ENCODE peak calls at places on chromosome X, in six cellular contexts. One of them, this sample, is unnamed. For H3K4me1, the result is how much of the 10 kb centered on the place peaks cover.

GRCh38 chrX:129717902-129718301 is 20.9 kb upstream of the XPNPEP2 start:
- DNase-seq in IMR-90: peak
- DNase-seq in heart left ventricle: no peak
- DNase-seq in naive thymus-derived CD4-positive, alpha-beta T cell: no peak
- DNase-seq in aorta: peak
- DNase-seq in left lung: no peak
- DNase-seq in this sample: no peak

GRCh38 chrX:10797493-10797892 is 177.1 kb upstream of the MID1 start:
- DNase-seq in IMR-90: peak
- DNase-seq in naive thymus-derived CD4-positive, alpha-beta T cell: no peak
- DNase-seq in aorta: no peak
- DNase-seq in left lung: no peak
- DNase-seq in heart left ventricle: no peak
- DNase-seq in this sample: no peak

GRCh38 chrX:138874271-138874670 is 162.8 kb upstream of the FGF13 start:
- DNase-seq in IMR-90: no peak
- DNase-seq in aorta: no peak
- DNase-seq in naive thymus-derived CD4-positive, alpha-beta T cell: no peak
- DNase-seq in heart left ventricle: no peak
- DNase-seq in left lung: no peak
- DNase-seq in this sample: no peak

GRCh38 chrX:131633285-131633917 is 89.5 kb downstream of the OR13H1 start:
- DNase-seq in naive thymus-derived CD4-positive, alpha-beta T cell: peak
- DNase-seq in heart left ventricle: no peak
- DNase-seq in aorta: no peak
- DNase-seq in IMR-90: peak
- DNase-seq in left lung: no peak
- DNase-seq in this sample: peak

GRCh38 chrX:128078545-128078944 is 26.3 kb upstream of the ACTRT1 start:
- DNase-seq in IMR-90: no peak
- DNase-seq in left lung: no peak
- DNase-seq in naive thymus-derived CD4-positive, alpha-beta T cell: no peak
- DNase-seq in heart left ventricle: no peak
- DNase-seq in aorta: no peak
- DNase-seq in this sample: peak

GRCh38 chrX:103716967-103717366 is 6.3 kb downstream of the TMEM31 start:
- DNase-seq in aorta: no peak
- DNase-seq in IMR-90: peak
- DNase-seq in left lung: no peak
- DNase-seq in naive thymus-derived CD4-positive, alpha-beta T cell: no peak
- DNase-seq in heart left ventricle: no peak
- DNase-seq in this sample: no peak

GRCh38 chrX:1391370-1391706 is 575 bp downstream of the SLC25A6 start:
- DNase-seq in aorta: no peak
- DNase-seq in naive thymus-derived CD4-positive, alpha-beta T cell: no peak
- DNase-seq in heart left ventricle: peak
- DNase-seq in IMR-90: no peak
- DNase-seq in left lung: no peak
- DNase-seq in this sample: peak

GRCh38 chrX:55163171-55163570 is 57.0 kb upstream of the PAGE5 start:
- DNase-seq in naive thymus-derived CD4-positive, alpha-beta T cell: no peak
- DNase-seq in IMR-90: no peak
- DNase-seq in left lung: no peak
- DNase-seq in heart left ventricle: no peak
- DNase-seq in aorta: no peak
- DNase-seq in this sample: no peak

GRCh38 chrX:153640045-153640686 is 6.8 kb upstream of the DUSP9 start:
- DNase-seq in naive thymus-derived CD4-positive, alpha-beta T cell: no peak
- DNase-seq in heart left ventricle: no peak
- DNase-seq in IMR-90: no peak
- DNase-seq in left lung: no peak
- DNase-seq in aorta: no peak
- DNase-seq in this sample: no peak

GRCh38 chrX:16589211-16589610 is 60.7 kb upstream of the S100G start:
- DNase-seq in heart left ventricle: no peak
- DNase-seq in naive thymus-derived CD4-positive, alpha-beta T cell: no peak
- DNase-seq in aorta: no peak
- DNase-seq in IMR-90: peak
- DNase-seq in left lung: no peak
- DNase-seq in this sample: no peak

GRCh38 chrX:139776614-139777013 is 68.6 kb upstream of the MCF2 start:
- DNase-seq in heart left ventricle: no peak
- DNase-seq in aorta: no peak
- DNase-seq in left lung: no peak
- DNase-seq in IMR-90: no peak
- DNase-seq in naive thymus-derived CD4-positive, alpha-beta T cell: no peak
- DNase-seq in this sample: peak

GRCh38 chrX:120269379-120270035 is 18.9 kb downstream of the ZBTB33 start:
- DNase-seq in naive thymus-derived CD4-positive, alpha-beta T cell: peak
- DNase-seq in left lung: no peak
- DNase-seq in aorta: no peak
- DNase-seq in IMR-90: no peak
- DNase-seq in heart left ventricle: no peak
- DNase-seq in this sample: no peak

GRCh38 chrX:68677998-68678397 is 30.5 kb downstream of the STARD8 start:
- DNase-seq in left lung: no peak
- DNase-seq in aorta: no peak
- DNase-seq in heart left ventricle: no peak
- DNase-seq in naive thymus-derived CD4-positive, alpha-beta T cell: no peak
- DNase-seq in IMR-90: no peak
- DNase-seq in this sample: no peak

GRCh38 chrX:39073131-39073530 is 271.9 kb downstream of the MID1IP1 start:
- DNase-seq in naive thymus-derived CD4-positive, alpha-beta T cell: no peak
- DNase-seq in aorta: no peak
- DNase-seq in IMR-90: no peak
- DNase-seq in heart left ventricle: no peak
- DNase-seq in left lung: no peak
- DNase-seq in this sample: no peak

GRCh38 chrX:123814343-123814742 is 45.5 kb upstream of the XIAP start:
- DNase-seq in IMR-90: no peak
- DNase-seq in aorta: no peak
- DNase-seq in heart left ventricle: no peak
- DNase-seq in naive thymus-derived CD4-positive, alpha-beta T cell: no peak
- DNase-seq in left lung: no peak
- DNase-seq in this sample: no peak

GRCh38 chrX:22141061-22141460 is 108.9 kb downstream of the PHEX start:
- DNase-seq in left lung: no peak
- DNase-seq in IMR-90: no peak
- DNase-seq in heart left ventricle: no peak
- DNase-seq in aorta: no peak
- DNase-seq in naive thymus-derived CD4-positive, alpha-beta T cell: no peak
- DNase-seq in this sample: no peak

GRCh38 chrX:100720301-100720700 is 11.6 kb downstream of the SYTL4 start:
- DNase-seq in naive thymus-derived CD4-positive, alpha-beta T cell: no peak
- DNase-seq in heart left ventricle: no peak
- DNase-seq in IMR-90: peak
- DNase-seq in aorta: no peak
- DNase-seq in left lung: no peak
- DNase-seq in this sample: no peak

GRCh38 chrX:53280316-53280702 is 1.1 kb downstream of the IQSEC2 start:
- DNase-seq in left lung: no peak
- DNase-seq in aorta: no peak
- DNase-seq in heart left ventricle: no peak
- DNase-seq in naive thymus-derived CD4-positive, alpha-beta T cell: no peak
- DNase-seq in IMR-90: no peak
- DNase-seq in this sample: no peak
- H3K27ac ChIP-seq in left lung: no peak
- H3K27ac ChIP-seq in aorta: peak
- H3K27ac ChIP-seq in heart left ventricle: no peak
- H3K27ac ChIP-seq in naive thymus-derived CD4-positive, alpha-beta T cell: no peak
- H3K27ac ChIP-seq in IMR-90: peak
- H3K27ac ChIP-seq in this sample: no peak

DNA sequence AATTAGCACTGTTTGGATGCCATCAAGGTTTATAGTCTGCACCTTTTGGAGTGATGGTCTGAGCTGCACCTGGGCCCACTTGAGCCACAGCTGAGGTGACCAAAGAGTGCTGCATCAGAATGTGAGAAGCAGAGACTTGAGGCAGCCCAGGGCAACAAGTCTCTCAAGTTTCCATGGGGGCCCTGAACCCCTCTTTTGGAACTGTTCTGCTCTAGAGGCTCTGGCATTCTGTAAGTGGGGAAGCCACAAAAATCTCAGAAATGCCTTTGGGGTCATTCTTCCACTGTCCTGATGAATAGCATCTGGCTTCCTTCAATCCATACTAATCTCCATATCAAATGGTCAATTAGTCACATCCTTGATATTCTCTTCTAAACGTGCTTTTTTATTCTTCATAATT is 298.4 kb upstream of the MAOA start:
- DNase-seq in naive thymus-derived CD4-positive, alpha-beta T cell: no peak
- DNase-seq in left lung: no peak
- DNase-seq in aorta: no peak
- DNase-seq in heart left ventricle: no peak
- DNase-seq in IMR-90: no peak
- DNase-seq in this sample: no peak
- H3K4me1 ChIP-seq in naive thymus-derived CD4-positive, alpha-beta T cell: under half
- H3K4me1 ChIP-seq in left lung: under half
- H3K4me1 ChIP-seq in aorta: under half
- H3K4me1 ChIP-seq in heart left ventricle: under half
- H3K4me1 ChIP-seq in IMR-90: under half
- H3K4me1 ChIP-seq in this sample: under half

DNA sequence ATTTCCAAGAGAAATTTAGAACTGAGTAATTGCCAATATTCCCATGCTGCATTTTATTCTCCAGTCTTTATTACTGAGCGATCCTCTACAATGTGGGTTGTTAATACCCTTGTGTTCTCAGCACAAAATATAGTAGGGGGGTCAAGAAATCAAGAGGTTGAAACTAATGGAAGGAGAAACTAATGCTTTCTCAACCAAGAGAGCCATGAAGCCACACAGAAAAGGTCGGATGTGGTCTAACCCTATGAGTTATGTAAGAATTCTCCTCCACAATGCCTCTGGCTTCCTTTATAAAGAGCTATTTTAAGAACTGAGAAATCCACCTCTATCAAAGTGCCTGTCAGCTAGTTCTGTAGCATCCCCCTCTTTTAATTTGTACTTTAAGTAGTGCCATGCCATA is 268.5 kb downstream of the CHIC1 start:
- DNase-seq in left lung: no peak
- DNase-seq in IMR-90: no peak
- DNase-seq in naive thymus-derived CD4-positive, alpha-beta T cell: no peak
- DNase-seq in aorta: no peak
- DNase-seq in heart left ventricle: no peak
- DNase-seq in this sample: no peak
- H3K27ac ChIP-seq in left lung: no peak
- H3K27ac ChIP-seq in IMR-90: no peak
- H3K27ac ChIP-seq in naive thymus-derived CD4-positive, alpha-beta T cell: no peak
- H3K27ac ChIP-seq in aorta: no peak
- H3K27ac ChIP-seq in heart left ventricle: no peak
- H3K27ac ChIP-seq in this sample: no peak

GRCh38 chrX:13164611-13165010 is 120.2 kb upstream of the FAM9C start:
- DNase-seq in IMR-90: no peak
- DNase-seq in aorta: no peak
- DNase-seq in left lung: no peak
- DNase-seq in naive thymus-derived CD4-positive, alpha-beta T cell: no peak
- DNase-seq in heart left ventricle: no peak
- DNase-seq in this sample: peak
- H3K4me1 ChIP-seq in IMR-90: under half
- H3K4me1 ChIP-seq in aorta: under half
- H3K4me1 ChIP-seq in left lung: under half
- H3K4me1 ChIP-seq in naive thymus-derived CD4-positive, alpha-beta T cell: under half
- H3K4me1 ChIP-seq in heart left ventricle: half or more
- H3K4me1 ChIP-seq in this sample: under half

DNA sequence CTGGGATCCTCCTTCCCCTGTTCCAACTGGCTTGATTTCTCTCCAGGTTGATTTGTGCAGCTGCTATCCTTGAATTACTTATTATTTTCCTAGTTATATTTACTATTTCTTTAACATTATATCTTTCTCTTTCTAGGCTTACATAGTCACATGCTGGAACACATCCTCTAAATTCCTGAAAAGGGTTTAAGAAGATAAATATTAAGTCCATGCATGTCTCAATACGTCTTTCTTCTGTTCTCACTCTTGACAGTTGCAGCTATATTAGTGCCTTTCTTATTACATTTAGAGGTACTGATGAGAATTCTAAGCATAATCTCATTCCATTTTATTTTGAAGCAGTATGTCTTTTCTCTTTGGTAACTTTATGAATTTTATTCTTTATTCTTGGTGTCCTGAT is 82.1 kb downstream of the SUPT20HL2 start:
- DNase-seq in heart left ventricle: no peak
- DNase-seq in aorta: no peak
- DNase-seq in naive thymus-derived CD4-positive, alpha-beta T cell: no peak
- DNase-seq in left lung: no peak
- DNase-seq in IMR-90: no peak
- DNase-seq in this sample: no peak
- H3K27ac ChIP-seq in heart left ventricle: no peak
- H3K27ac ChIP-seq in aorta: no peak
- H3K27ac ChIP-seq in naive thymus-derived CD4-positive, alpha-beta T cell: no peak
- H3K27ac ChIP-seq in left lung: no peak
- H3K27ac ChIP-seq in IMR-90: no peak
- H3K27ac ChIP-seq in this sample: no peak

GRCh38 chrX:75154871-75155270 is 1.2 kb downstream of the ABCB7 start:
- DNase-seq in naive thymus-derived CD4-positive, alpha-beta T cell: no peak
- DNase-seq in heart left ventricle: no peak
- DNase-seq in left lung: no peak
- DNase-seq in IMR-90: no peak
- DNase-seq in aorta: no peak
- DNase-seq in this sample: no peak

GRCh38 chrX:75156537-75156945 is 458 bp upstream of the ABCB7 start:
- DNase-seq in naive thymus-derived CD4-positive, alpha-beta T cell: peak
- DNase-seq in heart left ventricle: no peak
- DNase-seq in left lung: no peak
- DNase-seq in aorta: no peak
- DNase-seq in IMR-90: peak
- DNase-seq in this sample: peak

GRCh38 chrX:75155454-75155829 is 641 bp downstream of the ABCB7 start:
- DNase-seq in left lung: no peak
- DNase-seq in IMR-90: peak
- DNase-seq in naive thymus-derived CD4-positive, alpha-beta T cell: no peak
- DNase-seq in aorta: no peak
- DNase-seq in heart left ventricle: no peak
- DNase-seq in this sample: peak

GRCh38 chrX:75155830-75156525 is at the start of gene ABCB7:
- DNase-seq in naive thymus-derived CD4-positive, alpha-beta T cell: peak
- DNase-seq in left lung: peak
- DNase-seq in heart left ventricle: no peak
- DNase-seq in aorta: peak
- DNase-seq in IMR-90: peak
- DNase-seq in this sample: peak

DNA sequence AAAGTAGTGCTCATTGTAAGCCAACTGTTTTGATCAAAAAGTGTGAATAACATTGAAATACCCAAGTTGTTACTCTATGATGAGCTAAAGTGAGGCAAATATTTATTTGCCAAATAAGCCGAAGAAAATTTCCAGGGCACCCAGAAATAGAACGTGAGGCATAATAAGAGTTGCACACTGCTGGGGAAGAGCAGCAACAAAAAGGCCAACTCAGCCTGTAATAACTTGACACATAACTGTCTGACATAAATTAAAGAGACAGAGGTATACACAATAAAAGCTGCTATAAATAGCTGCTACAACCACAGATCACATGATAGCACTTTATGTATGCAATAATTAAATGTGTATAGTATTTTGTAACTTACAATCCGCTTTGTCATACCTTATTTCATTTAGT is 2.0 kb upstream of the ABCB7 start:
- DNase-seq in left lung: no peak
- DNase-seq in heart left ventricle: no peak
- DNase-seq in IMR-90: no peak
- DNase-seq in aorta: no peak
- DNase-seq in naive thymus-derived CD4-positive, alpha-beta T cell: no peak
- DNase-seq in this sample: no peak
- H3K4me1 ChIP-seq in left lung: under half
- H3K4me1 ChIP-seq in heart left ventricle: under half
- H3K4me1 ChIP-seq in IMR-90: under half
- H3K4me1 ChIP-seq in aorta: under half
- H3K4me1 ChIP-seq in naive thymus-derived CD4-positive, alpha-beta T cell: under half
- H3K4me1 ChIP-seq in this sample: under half